ENCODE peak calls at places on chromosomes 5 and 9, in five cellular contexts. G is nucleus accumbens, H is GM03348, O is mesendoderm, E is HTR-8/SVneo. N is an unnamed sample.

GRCh38 chr5:73960023-73960422 is 334.0 kb downstream of the ARHGEF28 start:
- DNase-seq in G (no peak), H (no peak), O (no peak), E (no peak), N (no peak)

GRCh38 chr5:55535199-55535905 is 588 bp upstream of the PLPP1 start:
- DNase-seq in G (peak; percentile 57), H (no peak), O (peak; percentile 86), E (no peak), N (no peak)

GRCh38 chr5:42547146-42547545 is 123.9 kb downstream of the GHR start:
- DNase-seq in G (no peak), H (no peak), O (no peak), E (no peak), N (no peak)

GRCh38 chr5:139733698-139734491 is 61.7 kb upstream of the PSD2 start:
- DNase-seq in G (peak; percentile 95), H (no peak), O (no peak), E (no peak), N (no peak)

GRCh38 chr9:76044420-76044819 is 153.9 kb downstream of the PCSK5 start:
- DNase-seq in G (no peak), H (peak; percentile 19), O (no peak), E (no peak), N (no peak)

GRCh38 chr9:87515086-87515485 is 17.4 kb downstream of the DAPK1 start:
- DNase-seq in G (no peak), H (no peak), O (no peak), E (no peak), N (no peak)

GRCh38 chr5:164336906-164337305 is 831.5 kb downstream of the MAT2B start:
- DNase-seq in G (no peak), H (no peak), O (no peak), E (no peak), N (no peak)

GRCh38 chr5:431001-431710 is 11.8 kb upstream of the EXOC3 start:
- DNase-seq in G (no peak), H (peak; percentile 70), O (peak; percentile 65), E (peak; percentile 80), N (no peak)

GRCh38 chr9:98045234-98046160 is 11.0 kb upstream of the NANS start:
- DNase-seq in G (no peak), H (no peak), O (no peak), E (no peak), N (no peak)

GRCh38 chr5:38059876-38060275 is 198.5 kb upstream of the EGFLAM start:
- DNase-seq in G (no peak), H (no peak), O (no peak), E (no peak), N (no peak)

GRCh38 chr9:13721481-13722235 is 442.2 kb upstream of the MPDZ start:
- DNase-seq in G (no peak), H (peak; percentile 18), O (no peak), E (no peak), N (peak; percentile 20)

GRCh38 chr5:38509185-38509584 is 47.3 kb downstream of the LIFR start:
- DNase-seq in G (no peak), H (peak; percentile 79), O (no peak), E (peak; percentile 75), N (peak; percentile 36)

GRCh38 chr5:154753792-154754191 is 1.4 kb upstream of the LARP1 start:
- DNase-seq in G (no peak), H (peak; percentile 89), O (peak; percentile 45), E (no peak), N (peak; percentile 87)

GRCh38 chr5:38403407-38403806 is 145.0 kb downstream of the EGFLAM start:
- DNase-seq in G (no peak), H (peak; percentile 43), O (no peak), E (no peak), N (no peak)

GRCh38 chr5:168647083-168647482 is 67.9 kb upstream of the PANK3 start:
- DNase-seq in G (no peak), H (peak; percentile 61), O (peak; percentile 80), E (no peak), N (no peak)

GRCh38 chr5:117103703-117104102 is 529.1 kb upstream of the SEMA6A start:
- DNase-seq in G (no peak), H (no peak), O (no peak), E (no peak), N (no peak)

GRCh38 chr5:141637693-141638419 is 1.1 kb downstream of the RELL2 start:
- DNase-seq in G (peak; percentile 22), H (peak; percentile 69), O (peak; percentile 93), E (peak; percentile 59), N (no peak)

GRCh38 chr5:61569353-61569752 is 237.3 kb downstream of the ZSWIM6 start:
- DNase-seq in G (no peak), H (no peak), O (no peak), E (no peak), N (no peak)

GRCh38 chr5:16134204-16134603 is 45.4 kb downstream of the MARCHF11 start:
- DNase-seq in G (no peak), H (no peak), O (no peak), E (no peak), N (no peak)

GRCh38 chr5:146906803-146907202 is 28.2 kb upstream of the PPP2R2B start:
- DNase-seq in G (no peak), H (no peak), O (peak; percentile 87), E (no peak), N (no peak)

GRCh38 chr5:68409259-68409658 is 193.7 kb downstream of the PIK3R1 start:
- DNase-seq in G (no peak), H (peak; percentile 35), O (no peak), E (no peak), N (peak; percentile 4)

GRCh38 chr5:72402959-72403628 is 82.9 kb downstream of the PTCD2 start:
- DNase-seq in G (no peak), H (no peak), O (peak; percentile 26), E (no peak), N (no peak)

GRCh38 chr5:91433861-91434260 is 50.7 kb upstream of the ARRDC3 start:
- DNase-seq in G (no peak), H (no peak), O (no peak), E (no peak), N (no peak)

N was measured in AG04450.